ENCODE peak calls at places on chromosome 14, in ten cellular contexts. One of them, this sample, is unnamed.

GRCh38 chr14:75022655-75023054 is 19.9 kb downstream of the EIF2B2 start:
- DNase-seq in RPMI7951: no peak
- DNase-seq in iPS-NIHi11: peak
- DNase-seq in NCI-H82: peak
- DNase-seq in posterior cingulate gyrus: no peak
- DNase-seq in activated naive CD4-positive, alpha-beta T cell treated with anti-CD3 and anti-CD28 coated beads, Interleukin-2, amount 10 ng/mL, durations not matched to agents 7 days and 5 days: no peak
- DNase-seq in epithelial cell of esophagus: peak
- DNase-seq in heart left ventricle: peak
- DNase-seq in HFFc6: no peak
- DNase-seq in stomach: no peak
- DNase-seq in this sample: no peak

GRCh38 chr14:61625171-61625570 is 70.1 kb upstream of the HIF1A start:
- DNase-seq in RPMI7951: peak
- DNase-seq in iPS-NIHi11: no peak
- DNase-seq in NCI-H82: no peak
- DNase-seq in posterior cingulate gyrus: no peak
- DNase-seq in activated naive CD4-positive, alpha-beta T cell treated with anti-CD3 and anti-CD28 coated beads, Interleukin-2, amount 10 ng/mL, durations not matched to agents 7 days and 5 days: no peak
- DNase-seq in epithelial cell of esophagus: peak
- DNase-seq in heart left ventricle: no peak
- DNase-seq in HFFc6: no peak
- DNase-seq in stomach: no peak
- DNase-seq in this sample: no peak

GRCh38 chr14:21093769-21094681 is 4.4 kb downstream of the ZNF219 start:
- DNase-seq in RPMI7951: no peak
- DNase-seq in iPS-NIHi11: no peak
- DNase-seq in NCI-H82: peak
- DNase-seq in posterior cingulate gyrus: no peak
- DNase-seq in activated naive CD4-positive, alpha-beta T cell treated with anti-CD3 and anti-CD28 coated beads, Interleukin-2, amount 10 ng/mL, durations not matched to agents 7 days and 5 days: no peak
- DNase-seq in epithelial cell of esophagus: no peak
- DNase-seq in heart left ventricle: no peak
- DNase-seq in HFFc6: no peak
- DNase-seq in stomach: no peak
- DNase-seq in this sample: no peak

GRCh38 chr14:106436310-106436905 is 910.0 kb downstream of the TMEM121 start:
- DNase-seq in RPMI7951: peak
- DNase-seq in iPS-NIHi11: peak
- DNase-seq in NCI-H82: peak
- DNase-seq in posterior cingulate gyrus: no peak
- DNase-seq in activated naive CD4-positive, alpha-beta T cell treated with anti-CD3 and anti-CD28 coated beads, Interleukin-2, amount 10 ng/mL, durations not matched to agents 7 days and 5 days: peak
- DNase-seq in epithelial cell of esophagus: peak
- DNase-seq in heart left ventricle: no peak
- DNase-seq in HFFc6: no peak
- DNase-seq in stomach: no peak
- DNase-seq in this sample: no peak

GRCh38 chr14:103283916-103284315 is 50.1 kb upstream of the EIF5 start:
- DNase-seq in RPMI7951: no peak
- DNase-seq in iPS-NIHi11: no peak
- DNase-seq in NCI-H82: no peak
- DNase-seq in posterior cingulate gyrus: no peak
- DNase-seq in activated naive CD4-positive, alpha-beta T cell treated with anti-CD3 and anti-CD28 coated beads, Interleukin-2, amount 10 ng/mL, durations not matched to agents 7 days and 5 days: no peak
- DNase-seq in epithelial cell of esophagus: no peak
- DNase-seq in heart left ventricle: no peak
- DNase-seq in HFFc6: no peak
- DNase-seq in stomach: no peak
- DNase-seq in this sample: no peak

GRCh38 chr14:104149617-104150141 is 11.3 kb downstream of the KIF26A start:
- DNase-seq in RPMI7951: no peak
- DNase-seq in iPS-NIHi11: peak
- DNase-seq in NCI-H82: peak
- DNase-seq in posterior cingulate gyrus: no peak
- DNase-seq in activated naive CD4-positive, alpha-beta T cell treated with anti-CD3 and anti-CD28 coated beads, Interleukin-2, amount 10 ng/mL, durations not matched to agents 7 days and 5 days: no peak
- DNase-seq in epithelial cell of esophagus: no peak
- DNase-seq in heart left ventricle: peak
- DNase-seq in HFFc6: no peak
- DNase-seq in stomach: no peak
- DNase-seq in this sample: no peak

GRCh38 chr14:71362920-71363584 is 455.8 kb downstream of the PCNX1 start:
- DNase-seq in RPMI7951: peak
- DNase-seq in iPS-NIHi11: no peak
- DNase-seq in NCI-H82: peak
- DNase-seq in posterior cingulate gyrus: no peak
- DNase-seq in activated naive CD4-positive, alpha-beta T cell treated with anti-CD3 and anti-CD28 coated beads, Interleukin-2, amount 10 ng/mL, durations not matched to agents 7 days and 5 days: no peak
- DNase-seq in epithelial cell of esophagus: no peak
- DNase-seq in heart left ventricle: no peak
- DNase-seq in HFFc6: no peak
- DNase-seq in stomach: no peak
- DNase-seq in this sample: no peak

GRCh38 chr14:69719501-69719951 is 47.4 kb upstream of the SRSF5 start:
- DNase-seq in RPMI7951: peak
- DNase-seq in iPS-NIHi11: no peak
- DNase-seq in NCI-H82: no peak
- DNase-seq in posterior cingulate gyrus: no peak
- DNase-seq in activated naive CD4-positive, alpha-beta T cell treated with anti-CD3 and anti-CD28 coated beads, Interleukin-2, amount 10 ng/mL, durations not matched to agents 7 days and 5 days: no peak
- DNase-seq in epithelial cell of esophagus: peak
- DNase-seq in heart left ventricle: peak
- DNase-seq in HFFc6: peak
- DNase-seq in stomach: no peak
- DNase-seq in this sample: no peak

GRCh38 chr14:53338192-53338591 is 185.1 kb upstream of the DDHD1 start:
- DNase-seq in RPMI7951: peak
- DNase-seq in iPS-NIHi11: no peak
- DNase-seq in NCI-H82: no peak
- DNase-seq in posterior cingulate gyrus: no peak
- DNase-seq in activated naive CD4-positive, alpha-beta T cell treated with anti-CD3 and anti-CD28 coated beads, Interleukin-2, amount 10 ng/mL, durations not matched to agents 7 days and 5 days: no peak
- DNase-seq in epithelial cell of esophagus: peak
- DNase-seq in heart left ventricle: no peak
- DNase-seq in HFFc6: no peak
- DNase-seq in stomach: no peak
- DNase-seq in this sample: no peak

GRCh38 chr14:72816287-72816686 is 77.6 kb downstream of the DPF3 start:
- DNase-seq in RPMI7951: no peak
- DNase-seq in iPS-NIHi11: no peak
- DNase-seq in NCI-H82: no peak
- DNase-seq in posterior cingulate gyrus: no peak
- DNase-seq in activated naive CD4-positive, alpha-beta T cell treated with anti-CD3 and anti-CD28 coated beads, Interleukin-2, amount 10 ng/mL, durations not matched to agents 7 days and 5 days: no peak
- DNase-seq in epithelial cell of esophagus: no peak
- DNase-seq in heart left ventricle: no peak
- DNase-seq in HFFc6: no peak
- DNase-seq in stomach: no peak
- DNase-seq in this sample: no peak

GRCh38 chr14:51596473-51596870 is 55.2 kb upstream of the FRMD6 start:
- DNase-seq in RPMI7951: peak
- DNase-seq in iPS-NIHi11: no peak
- DNase-seq in NCI-H82: no peak
- DNase-seq in posterior cingulate gyrus: no peak
- DNase-seq in activated naive CD4-positive, alpha-beta T cell treated with anti-CD3 and anti-CD28 coated beads, Interleukin-2, amount 10 ng/mL, durations not matched to agents 7 days and 5 days: no peak
- DNase-seq in epithelial cell of esophagus: no peak
- DNase-seq in heart left ventricle: no peak
- DNase-seq in HFFc6: no peak
- DNase-seq in stomach: no peak
- DNase-seq in this sample: no peak

GRCh38 chr14:99266181-99267178 is 5.5 kb downstream of the BCL11B start:
- DNase-seq in RPMI7951: peak
- DNase-seq in iPS-NIHi11: peak
- DNase-seq in NCI-H82: peak
- DNase-seq in posterior cingulate gyrus: peak
- DNase-seq in activated naive CD4-positive, alpha-beta T cell treated with anti-CD3 and anti-CD28 coated beads, Interleukin-2, amount 10 ng/mL, durations not matched to agents 7 days and 5 days: peak
- DNase-seq in epithelial cell of esophagus: peak
- DNase-seq in heart left ventricle: peak
- DNase-seq in HFFc6: peak
- DNase-seq in stomach: peak
- DNase-seq in this sample: no peak

GRCh38 chr14:100900837-100901390 is 2.6 kb downstream of the RTL1 start:
- DNase-seq in RPMI7951: peak
- DNase-seq in iPS-NIHi11: peak
- DNase-seq in NCI-H82: peak
- DNase-seq in posterior cingulate gyrus: peak
- DNase-seq in activated naive CD4-positive, alpha-beta T cell treated with anti-CD3 and anti-CD28 coated beads, Interleukin-2, amount 10 ng/mL, durations not matched to agents 7 days and 5 days: peak
- DNase-seq in epithelial cell of esophagus: peak
- DNase-seq in heart left ventricle: no peak
- DNase-seq in HFFc6: no peak
- DNase-seq in stomach: no peak
- DNase-seq in this sample: peak

GRCh38 chr14:104138891-104139459 is 588 bp downstream of the KIF26A start:
- DNase-seq in RPMI7951: no peak
- DNase-seq in iPS-NIHi11: no peak
- DNase-seq in NCI-H82: no peak
- DNase-seq in posterior cingulate gyrus: no peak
- DNase-seq in activated naive CD4-positive, alpha-beta T cell treated with anti-CD3 and anti-CD28 coated beads, Interleukin-2, amount 10 ng/mL, durations not matched to agents 7 days and 5 days: peak
- DNase-seq in epithelial cell of esophagus: peak
- DNase-seq in heart left ventricle: no peak
- DNase-seq in HFFc6: no peak
- DNase-seq in stomach: no peak
- DNase-seq in this sample: no peak

GRCh38 chr14:30988509-30988908 is 36.9 kb upstream of the AP4S1 start:
- DNase-seq in RPMI7951: peak
- DNase-seq in iPS-NIHi11: no peak
- DNase-seq in NCI-H82: no peak
- DNase-seq in posterior cingulate gyrus: no peak
- DNase-seq in activated naive CD4-positive, alpha-beta T cell treated with anti-CD3 and anti-CD28 coated beads, Interleukin-2, amount 10 ng/mL, durations not matched to agents 7 days and 5 days: no peak
- DNase-seq in epithelial cell of esophagus: peak
- DNase-seq in heart left ventricle: no peak
- DNase-seq in HFFc6: peak
- DNase-seq in stomach: no peak
- DNase-seq in this sample: no peak

GRCh38 chr14:102088012-102088792 is 1.4 kb upstream of the HSP90AA1 start:
- DNase-seq in RPMI7951: no peak
- DNase-seq in iPS-NIHi11: peak
- DNase-seq in NCI-H82: no peak
- DNase-seq in posterior cingulate gyrus: peak
- DNase-seq in activated naive CD4-positive, alpha-beta T cell treated with anti-CD3 and anti-CD28 coated beads, Interleukin-2, amount 10 ng/mL, durations not matched to agents 7 days and 5 days: peak
- DNase-seq in epithelial cell of esophagus: peak
- DNase-seq in heart left ventricle: peak
- DNase-seq in HFFc6: no peak
- DNase-seq in stomach: peak
- DNase-seq in this sample: peak

GRCh38 chr14:98171654-98172053 is 1100.3 kb downstream of the BCL11B start:
- DNase-seq in RPMI7951: no peak
- DNase-seq in iPS-NIHi11: no peak
- DNase-seq in NCI-H82: no peak
- DNase-seq in posterior cingulate gyrus: no peak
- DNase-seq in activated naive CD4-positive, alpha-beta T cell treated with anti-CD3 and anti-CD28 coated beads, Interleukin-2, amount 10 ng/mL, durations not matched to agents 7 days and 5 days: no peak
- DNase-seq in epithelial cell of esophagus: no peak
- DNase-seq in heart left ventricle: no peak
- DNase-seq in HFFc6: no peak
- DNase-seq in stomach: no peak
- DNase-seq in this sample: no peak

GRCh38 chr14:105378873-105379685 is 19.3 kb upstream of the TEX22 start:
- DNase-seq in RPMI7951: no peak
- DNase-seq in iPS-NIHi11: no peak
- DNase-seq in NCI-H82: no peak
- DNase-seq in posterior cingulate gyrus: no peak
- DNase-seq in activated naive CD4-positive, alpha-beta T cell treated with anti-CD3 and anti-CD28 coated beads, Interleukin-2, amount 10 ng/mL, durations not matched to agents 7 days and 5 days: no peak
- DNase-seq in epithelial cell of esophagus: no peak
- DNase-seq in heart left ventricle: no peak
- DNase-seq in HFFc6: no peak
- DNase-seq in stomach: no peak
- DNase-seq in this sample: no peak

GRCh38 chr14:58151264-58151700 is 731 bp downstream of the ARMH4 start:
- DNase-seq in RPMI7951: no peak
- DNase-seq in iPS-NIHi11: peak
- DNase-seq in NCI-H82: no peak
- DNase-seq in posterior cingulate gyrus: no peak
- DNase-seq in activated naive CD4-positive, alpha-beta T cell treated with anti-CD3 and anti-CD28 coated beads, Interleukin-2, amount 10 ng/mL, durations not matched to agents 7 days and 5 days: no peak
- DNase-seq in epithelial cell of esophagus: no peak
- DNase-seq in heart left ventricle: no peak
- DNase-seq in HFFc6: no peak
- DNase-seq in stomach: no peak
- DNase-seq in this sample: no peak

GRCh38 chr14:96380735-96381134 is 11.2 kb upstream of the AK7 start:
- DNase-seq in RPMI7951: no peak
- DNase-seq in iPS-NIHi11: no peak
- DNase-seq in NCI-H82: no peak
- DNase-seq in posterior cingulate gyrus: no peak
- DNase-seq in activated naive CD4-positive, alpha-beta T cell treated with anti-CD3 and anti-CD28 coated beads, Interleukin-2, amount 10 ng/mL, durations not matched to agents 7 days and 5 days: no peak
- DNase-seq in epithelial cell of esophagus: no peak
- DNase-seq in heart left ventricle: no peak
- DNase-seq in HFFc6: no peak
- DNase-seq in stomach: no peak
- DNase-seq in this sample: no peak

GRCh38 chr14:91417983-91418386 is 365 bp upstream of the CCDC88C start:
- DNase-seq in RPMI7951: no peak
- DNase-seq in iPS-NIHi11: peak
- DNase-seq in NCI-H82: peak
- DNase-seq in posterior cingulate gyrus: no peak
- DNase-seq in activated naive CD4-positive, alpha-beta T cell treated with anti-CD3 and anti-CD28 coated beads, Interleukin-2, amount 10 ng/mL, durations not matched to agents 7 days and 5 days: peak
- DNase-seq in epithelial cell of esophagus: peak
- DNase-seq in heart left ventricle: no peak
- DNase-seq in HFFc6: no peak
- DNase-seq in stomach: peak
- DNase-seq in this sample: no peak

GRCh38 chr14:51277753-51278415 is 37.8 kb downstream of the TMX1 start:
- DNase-seq in RPMI7951: no peak
- DNase-seq in iPS-NIHi11: no peak
- DNase-seq in NCI-H82: no peak
- DNase-seq in posterior cingulate gyrus: no peak
- DNase-seq in activated naive CD4-positive, alpha-beta T cell treated with anti-CD3 and anti-CD28 coated beads, Interleukin-2, amount 10 ng/mL, durations not matched to agents 7 days and 5 days: no peak
- DNase-seq in epithelial cell of esophagus: no peak
- DNase-seq in heart left ventricle: no peak
- DNase-seq in HFFc6: no peak
- DNase-seq in stomach: no peak
- DNase-seq in this sample: no peak

GRCh38 chr14:64465856-64466554 is 706 bp downstream of the AKAP5 start:
- DNase-seq in RPMI7951: peak
- DNase-seq in iPS-NIHi11: peak
- DNase-seq in NCI-H82: peak
- DNase-seq in posterior cingulate gyrus: peak
- DNase-seq in activated naive CD4-positive, alpha-beta T cell treated with anti-CD3 and anti-CD28 coated beads, Interleukin-2, amount 10 ng/mL, durations not matched to agents 7 days and 5 days: no peak
- DNase-seq in epithelial cell of esophagus: peak
- DNase-seq in heart left ventricle: peak
- DNase-seq in HFFc6: peak
- DNase-seq in stomach: no peak
- DNase-seq in this sample: no peak

GRCh38 chr14:66405158-66405557 is 81.0 kb upstream of the CCDC196 start:
- DNase-seq in RPMI7951: peak
- DNase-seq in iPS-NIHi11: peak
- DNase-seq in NCI-H82: no peak
- DNase-seq in posterior cingulate gyrus: no peak
- DNase-seq in activated naive CD4-positive, alpha-beta T cell treated with anti-CD3 and anti-CD28 coated beads, Interleukin-2, amount 10 ng/mL, durations not matched to agents 7 days and 5 days: no peak
- DNase-seq in epithelial cell of esophagus: peak
- DNase-seq in heart left ventricle: no peak
- DNase-seq in HFFc6: peak
- DNase-seq in stomach: no peak
- DNase-seq in this sample: no peak

GRCh38 chr14:99262977-99263448 is 9.0 kb downstream of the BCL11B start:
- DNase-seq in RPMI7951: no peak
- DNase-seq in iPS-NIHi11: peak
- DNase-seq in NCI-H82: no peak
- DNase-seq in posterior cingulate gyrus: no peak
- DNase-seq in activated naive CD4-positive, alpha-beta T cell treated with anti-CD3 and anti-CD28 coated beads, Interleukin-2, amount 10 ng/mL, durations not matched to agents 7 days and 5 days: no peak
- DNase-seq in epithelial cell of esophagus: no peak
- DNase-seq in heart left ventricle: no peak
- DNase-seq in HFFc6: no peak
- DNase-seq in stomach: no peak
- DNase-seq in this sample: no peak

GRCh38 chr14:90503582-90503981 is 106.8 kb downstream of the CALM1 start:
- DNase-seq in RPMI7951: no peak
- DNase-seq in iPS-NIHi11: no peak
- DNase-seq in NCI-H82: no peak
- DNase-seq in posterior cingulate gyrus: no peak
- DNase-seq in activated naive CD4-positive, alpha-beta T cell treated with anti-CD3 and anti-CD28 coated beads, Interleukin-2, amount 10 ng/mL, durations not matched to agents 7 days and 5 days: no peak
- DNase-seq in epithelial cell of esophagus: no peak
- DNase-seq in heart left ventricle: no peak
- DNase-seq in HFFc6: no peak
- DNase-seq in stomach: peak
- DNase-seq in this sample: no peak